ENCODE peak calls at places on chromosomes 1 and 21, in four cellular contexts. G is foreskin fibroblast; D is activated effector memory CD4-positive, alpha-beta T cell treated with Interleukin-2 at 50 U/mL for 16 hours; I is heart left ventricle. T is an unnamed sample.

GRCh38 chr1:169495050-169495740 is 9.5 kb upstream of the SLC19A2 start:
- DNase-seq in D (no peak), G (peak), I (no peak), T (no peak)

GRCh38 chr1:48864913-48865312 is 88.2 kb upstream of the BEND5 start:
- DNase-seq in G (no peak), D (no peak), I (no peak), T (no peak)

GRCh38 chr1:105636052-105636451 is 1420.4 kb upstream of the PRMT6 start:
- DNase-seq in I (no peak), D (no peak), G (no peak), T (no peak)

GRCh38 chr1:201354901-201355295 is 22.6 kb downstream of the TNNT2 start:
- DNase-seq in D (no peak), G (no peak), I (peak), T (no peak)

GRCh38 chr1:72649974-72650373 is 367.6 kb upstream of the NEGR1 start:
- DNase-seq in I (no peak), D (no peak), G (peak), T (no peak)

GRCh38 chr1:17068789-17069188 is 15.0 kb upstream of the SDHB start:
- DNase-seq in I (no peak), G (no peak), D (no peak), T (no peak)

GRCh38 chr1:156581661-156582387 is 2.3 kb downstream of the TTC24 start:
- DNase-seq in I (no peak), D (no peak), G (no peak), T (no peak)

GRCh38 chr1:43008425-43009108 is 49.9 kb upstream of the SLC2A1 start:
- DNase-seq in G (no peak), I (no peak), D (no peak), T (no peak)

GRCh38 chr1:40844887-40845878 is 17.0 kb downstream of the CITED4 start:
- DNase-seq in I (no peak), D (no peak), G (no peak), T (no peak)

GRCh38 chr1:16721871-16722641 is 18.3 kb upstream of the RNU1-4 start:
- DNase-seq in D (no peak), G (no peak), I (no peak), T (no peak)

GRCh38 chr1:184648160-184648855 is 106.3 kb downstream of the EDEM3 start:
- DNase-seq in D (no peak), I (no peak), G (no peak), T (no peak)

GRCh38 chr1:192584951-192585350 is 9.4 kb downstream of the RGS1 start:
- DNase-seq in G (no peak), D (no peak), I (no peak), T (no peak)

GRCh38 chr1:62198781-62199125 is 4.1 kb downstream of the L1TD1 start:
- DNase-seq in I (no peak), G (peak), D (no peak), T (no peak)

GRCh38 chr1:54774820-54775498 is 10.6 kb upstream of the PARS2 start:
- DNase-seq in D (no peak), I (no peak), G (peak), T (no peak)

GRCh38 chr1:227728059-227728891 is 6.8 kb downstream of the JMJD4 start:
- DNase-seq in G (peak), D (peak), I (peak), T (peak)

GRCh38 chr1:30186586-30186985 is 536.8 kb downstream of the MATN1 start:
- DNase-seq in D (no peak), G (no peak), I (no peak), T (no peak)

GRCh38 chr21:26769613-26770188 is 75.5 kb downstream of the ADAMTS1 start:
- DNase-seq in I (no peak), D (no peak), G (peak), T (peak)

GRCh38 chr1:235075121-235075954 is 53.3 kb downstream of the TOMM20 start:
- DNase-seq in D (peak), I (peak), G (peak), T (peak)

GRCh38 chr21:17726047-17726446 is 93.1 kb downstream of the C21orf91 start:
- DNase-seq in I (no peak), D (no peak), G (no peak), T (no peak)

GRCh38 chr21:44686000-44686781 is 4.2 kb upstream of the KRTAP12-1 start:
- DNase-seq in D (no peak), I (no peak), G (no peak), T (no peak)

GRCh38 chr1:150514260-150514659 is 1.3 kb upstream of the FALEC start:
- DNase-seq in G (no peak), D (no peak), I (no peak), T (no peak)

GRCh38 chr1:159860456-159860855 is 2.0 kb downstream of the VSIG8 start:
- DNase-seq in G (no peak), D (no peak), I (no peak), T (no peak)

GRCh38 chr1:169958987-169959386 is 65.3 kb upstream of the SCYL3 start:
- DNase-seq in G (no peak), I (no peak), D (no peak), T (no peak)

GRCh38 chr1:226880372-226881287 is 10.2 kb downstream of the PSEN2 start:
- DNase-seq in I (no peak), D (no peak), G (no peak), T (no peak)

GRCh38 chr1:168610111-168610510 is 33.7 kb downstream of the XCL1 start:
- DNase-seq in G (no peak), I (no peak), D (no peak), T (no peak)

GRCh38 chr1:18110598-18110939 is 3.0 kb downstream of the IGSF21 start:
- DNase-seq in G (no peak), D (no peak), I (no peak), T (no peak)

GRCh38 chr1:45730075-45730779 is 20.2 kb downstream of the IPP start:
- DNase-seq in D (no peak), I (no peak), G (peak), T (no peak)

GRCh38 chr1:209601809-209602657 is 18.5 kb downstream of the CAMK1G start:
- DNase-seq in D (no peak), I (no peak), G (peak), T (no peak)

GRCh38 chr1:146031476-146031875 is 9.9 kb upstream of the HJV start:
- DNase-seq in G (no peak), D (no peak), I (no peak), T (no peak)

GRCh38 chr1:28540651-28541050 is 12.2 kb upstream of the TRNAU1AP start:
- DNase-seq in G (peak), I (no peak), D (no peak), T (no peak)

GRCh38 chr1:43101061-43101460 is 71.0 kb downstream of the EBNA1BP2 start:
- DNase-seq in G (no peak), I (no peak), D (no peak), T (no peak)

GRCh38 chr1:218397752-218398339 is 52.7 kb downstream of the TGFB2 start:
- DNase-seq in D (no peak), G (peak), I (no peak), T (no peak)

GRCh38 chr1:201709564-201710295 is 119.2 kb upstream of the IPO9 start:
- DNase-seq in D (peak), I (peak), G (peak), T (peak)

GRCh38 chr1:226588484-226588883 is 39.9 kb downstream of the STUM start:
- DNase-seq in G (no peak), I (no peak), D (no peak), T (no peak)

GRCh38 chr1:234735476-234735875 is 125.5 kb upstream of the IRF2BP2 start:
- DNase-seq in D (no peak), G (no peak), I (no peak), T (no peak)

GRCh38 chr1:248229360-248229908 is 1.8 kb upstream of the OR2M4 start:
- DNase-seq in D (no peak), G (no peak), I (no peak), T (no peak)